ENCODE peak calls at places on chromosome 7, in seven cellular contexts. R is left cardiac atrium; F is NCI-H2081; Q is fibroblast of lung; U is central memory CD8-positive, alpha-beta T cell; L is C1 segment of cervical spinal cord; M is GM12865. C is an unnamed sample.

GRCh38 chr7:94133460-94133859 is 129.3 kb upstream of the BET1 start:
- DNase-seq in R (no peak), F (no peak), Q (peak), U (no peak), L (no peak), M (peak), C (no peak)

GRCh38 chr7:27147211-27148030 is at the start of gene HOXA6:
- DNase-seq in R (no peak), F (no peak), Q (no peak), U (no peak), L (peak), M (no peak), C (no peak)

GRCh38 chr7:116713918-116714317 is 41.9 kb downstream of the MET start:
- DNase-seq in R (no peak), F (no peak), Q (peak), U (no peak), L (no peak), M (no peak), C (no peak)

GRCh38 chr7:69364814-69365587 is 233.3 kb upstream of the AUTS2 start:
- DNase-seq in R (no peak), F (peak), Q (no peak), U (no peak), L (no peak), M (peak), C (no peak)

GRCh38 chr7:96322847-96323461 is 1.1 kb upstream of the SLC25A13 start:
- DNase-seq in R (no peak), F (no peak), Q (no peak), U (no peak), L (no peak), M (no peak), C (no peak)

GRCh38 chr7:103065666-103066065 is 8.9 kb downstream of the FBXL13 start:
- DNase-seq in R (no peak), F (peak), Q (peak), U (no peak), L (no peak), M (peak), C (peak)

GRCh38 chr7:47034180-47034579 is 547.7 kb downstream of the TNS3 start:
- DNase-seq in R (no peak), F (no peak), Q (peak), U (no peak), L (no peak), M (no peak), C (no peak)

GRCh38 chr7:131720703-131721102 is 164.3 kb upstream of the PODXL start:
- DNase-seq in R (no peak), F (no peak), Q (no peak), U (no peak), L (no peak), M (no peak), C (no peak)

GRCh38 chr7:16235152-16235526 is 186.2 kb downstream of the CRPPA start:
- DNase-seq in R (no peak), F (no peak), Q (no peak), U (no peak), L (no peak), M (no peak), C (no peak)

GRCh38 chr7:87001214-87001613 is 58.2 kb downstream of the ELAPOR2 start:
- DNase-seq in R (no peak), F (no peak), Q (peak), U (no peak), L (no peak), M (no peak), C (no peak)

GRCh38 chr7:30155481-30155880 is 20.7 kb downstream of the MTURN start:
- DNase-seq in R (no peak), F (peak), Q (no peak), U (no peak), L (peak), M (no peak), C (no peak)

GRCh38 chr7:18520450-18521235 is 25.1 kb downstream of the HDAC9 start:
- DNase-seq in R (no peak), F (no peak), Q (peak), U (no peak), L (no peak), M (peak), C (no peak)

GRCh38 chr7:38694326-38694725 is 63.2 kb upstream of the AMPH start:
- DNase-seq in R (no peak), F (no peak), Q (no peak), U (no peak), L (no peak), M (no peak), C (no peak)

GRCh38 chr7:139774376-139774775 is 3.4 kb downstream of the HIPK2 start:
- DNase-seq in R (no peak), F (no peak), Q (peak), U (no peak), L (no peak), M (no peak), C (no peak)

GRCh38 chr7:124754576-124755264 is 10.9 kb downstream of the GPR37 start:
- DNase-seq in R (no peak), F (no peak), Q (no peak), U (no peak), L (peak), M (no peak), C (no peak)

GRCh38 chr7:99292127-99292526 is 19.5 kb downstream of the MYH16 start:
- DNase-seq in R (no peak), F (no peak), Q (no peak), U (no peak), L (no peak), M (no peak), C (no peak)

GRCh38 chr7:83410989-83411591 is 237.8 kb downstream of the SEMA3E start:
- DNase-seq in R (no peak), F (peak), Q (peak), U (no peak), L (peak), M (peak), C (no peak)

GRCh38 chr7:12244129-12244528 is 33.0 kb downstream of the TMEM106B start:
- DNase-seq in R (peak), F (no peak), Q (peak), U (no peak), L (no peak), M (peak), C (no peak)

GRCh38 chr7:141593134-141593533 is 41.9 kb downstream of the AGK start:
- DNase-seq in R (no peak), F (no peak), Q (peak), U (no peak), L (no peak), M (no peak), C (no peak)

GRCh38 chr7:4245866-4246470 is 436.1 kb upstream of the FOXK1 start:
- DNase-seq in R (no peak), F (no peak), Q (no peak), U (no peak), L (no peak), M (no peak), C (no peak)

GRCh38 chr7:13633857-13634256 is 355.6 kb downstream of the ETV1 start:
- DNase-seq in R (no peak), F (no peak), Q (peak), U (no peak), L (no peak), M (no peak), C (no peak)

GRCh38 chr7:45638916-45639315 is 64.7 kb downstream of the ADCY1 start:
- DNase-seq in R (no peak), F (no peak), Q (no peak), U (no peak), L (no peak), M (no peak), C (no peak)

GRCh38 chr7:117630907-117631564 is 151.2 kb downstream of the CFTR start:
- DNase-seq in R (no peak), F (no peak), Q (no peak), U (no peak), L (no peak), M (peak), C (no peak)

GRCh38 chr7:188174-188573 is 4.2 kb upstream of the FAM20C start:
- DNase-seq in R (no peak), F (no peak), Q (no peak), U (no peak), L (no peak), M (no peak), C (no peak)

GRCh38 chr7:4214501-4215155 is 467.5 kb upstream of the FOXK1 start:
- DNase-seq in R (no peak), F (no peak), Q (no peak), U (no peak), L (no peak), M (no peak), C (no peak)

GRCh38 chr7:54687518-54688212 is 71.3 kb downstream of the SEC61G start:
- DNase-seq in R (no peak), F (no peak), Q (no peak), U (no peak), L (no peak), M (no peak), C (no peak)

GRCh38 chr7:114345494-114345893 is 69.1 kb upstream of the FOXP2 start:
- DNase-seq in R (no peak), F (no peak), Q (peak), U (no peak), L (no peak), M (no peak), C (no peak)

GRCh38 chr7:7861211-7861633 is 107.4 kb upstream of the GLCCI1 start:
- DNase-seq in R (no peak), F (peak), Q (peak), U (no peak), L (no peak), M (no peak), C (no peak)

GRCh38 chr7:36923831-36924555 is 199.7 kb upstream of the AOAH start:
- DNase-seq in R (no peak), F (no peak), Q (no peak), U (no peak), L (no peak), M (no peak), C (no peak)

GRCh38 chr7:116859323-116859722 is 3.1 kb upstream of the CAPZA2 start:
- DNase-seq in R (no peak), F (peak), Q (peak), U (no peak), L (no peak), M (no peak), C (peak)

GRCh38 chr7:84611391-84611790 is 416.8 kb upstream of the SEMA3A start:
- DNase-seq in R (no peak), F (no peak), Q (no peak), U (no peak), L (no peak), M (no peak), C (no peak)

GRCh38 chr7:18109762-18110161 is 82.1 kb upstream of the PRPS1L1 start:
- DNase-seq in R (no peak), F (no peak), Q (peak), U (no peak), L (no peak), M (no peak), C (no peak)

GRCh38 chr7:75905785-75906604 is 9.0 kb upstream of the POR start:
- DNase-seq in R (peak), F (no peak), Q (peak), U (no peak), L (peak), M (peak), C (no peak)